ENCODE peak calls at places on chromosome 1, in four cellular contexts. I is testis, N is fibroblast of lung, L is MM.1S. X is an unnamed sample. For H3K27me3, the result is how much of the 10 kb centered on the place peaks cover.

GRCh38 chr1:67832737-67833594 is at the start of gene GNG12:
- DNase-seq in I (peak), N (peak), L (peak), X (peak)

GRCh38 chr1:151540021-151540981 is at the start of gene TUFT1:
- DNase-seq in I (peak), N (peak), L (peak), X (peak)

GRCh38 chr1:108913105-108913948 is 36.5 kb downstream of the GPSM2 start:
- DNase-seq in I (no peak), N (peak), L (no peak), X (no peak)

GRCh38 chr1:33005812-33006465 is 30.7 kb downstream of the AK2 start:
- DNase-seq in I (no peak), N (no peak), L (no peak), X (peak)

GRCh38 chr1:205214756-205215155 is 3.3 kb upstream of the DSTYK start:
- DNase-seq in I (no peak), N (no peak), L (no peak), X (no peak)

GRCh38 chr1:215201301-215201700 is 118.8 kb downstream of the KCNK2 start:
- DNase-seq in I (no peak), N (no peak), L (no peak), X (no peak)

GRCh38 chr1:17347769-17348592 is 24.0 kb upstream of the PADI6 start:
- DNase-seq in I (no peak), N (peak), L (no peak), X (no peak)

GRCh38 chr1:20343149-20343936 is 52.7 kb downstream of the VWA5B1 start:
- DNase-seq in I (peak), N (no peak), L (no peak), X (no peak)

GRCh38 chr1:37288900-37289299 is 185.5 kb upstream of the ZC3H12A start:
- DNase-seq in I (no peak), N (no peak), L (peak), X (no peak)

GRCh38 chr1:167922611-167923074 is 8.7 kb upstream of the ADCY10 start:
- DNase-seq in I (no peak), N (no peak), L (no peak), X (no peak)

GRCh38 chr1:1281533-1282321 is 1.5 kb downstream of the SCNN1D start:
- DNase-seq in I (peak), N (no peak), L (no peak), X (peak)

GRCh38 chr1:93348104-93348780 is 2.5 kb downstream of the DR1 start:
- DNase-seq in I (no peak), N (peak), L (no peak), X (no peak)

GRCh38 chr1:40978886-40979240 is 633 bp upstream of the CTPS1 start:
- DNase-seq in I (no peak), N (no peak), L (no peak), X (peak)

GRCh38 chr1:9004731-9005708 is 21.2 kb downstream of the SLC2A7 start:
- DNase-seq in I (peak), N (peak), L (peak), X (peak)

GRCh38 chr1:4660917-4661594 is 6.6 kb downstream of the AJAP1 start:
- DNase-seq in I (no peak), N (no peak), L (no peak), X (no peak)

GRCh38 chr1:1305300-1306069 is 2.2 kb downstream of the ACAP3 start:
- DNase-seq in I (peak), N (peak), L (no peak), X (peak)

GRCh38 chr1:162876751-162877150 is 15.8 kb upstream of the CCDC190 start:
- DNase-seq in I (no peak), N (no peak), L (no peak), X (no peak)

GRCh38 chr1:30384286-30385245 is 338.8 kb downstream of the MATN1 start:
- DNase-seq in I (no peak), N (no peak), L (no peak), X (no peak)

GRCh38 chr1:208154679-208155078 is 89.5 kb downstream of the PLXNA2 start:
- DNase-seq in I (peak), N (no peak), L (no peak), X (no peak)

GRCh38 chr1:105492941-105493340 is 1563.5 kb upstream of the PRMT6 start:
- DNase-seq in I (no peak), N (no peak), L (no peak), X (no peak)

GRCh38 chr1:171590022-171590421 is 32.0 kb upstream of the MYOCOS start:
- DNase-seq in I (no peak), N (peak), L (no peak), X (no peak)

GRCh38 chr1:87620807-87621206 is 292.1 kb downstream of the LMO4 start:
- DNase-seq in I (no peak), N (no peak), L (no peak), X (no peak)

GRCh38 chr1:175317309-175317708 is 124.7 kb upstream of the KIAA0040 start:
- DNase-seq in I (peak), N (peak), L (peak), X (no peak)

GRCh38 chr1:17189632-17190525 is 15.0 kb upstream of the PADI1 start:
- DNase-seq in I (no peak), N (peak), L (no peak), X (no peak)

GRCh38 chr1:233166896-233167295 is 128.6 kb downstream of the PCNX2 start:
- DNase-seq in I (no peak), N (no peak), L (no peak), X (no peak)

GRCh38 chr1:231971397-231972233 is 345.0 kb downstream of the DISC1 start:
- DNase-seq in I (no peak), N (peak), L (no peak), X (peak)

GRCh38 chr1:201702936-201703335 is 126.0 kb upstream of the IPO9 start:
- DNase-seq in I (no peak), N (peak), L (no peak), X (no peak)

GRCh38 chr1:57131701-57132394 is 166.0 kb upstream of the C8B start:
- DNase-seq in I (no peak), N (peak), L (no peak), X (peak)

GRCh38 chr1:226135059-226135651 is 51.4 kb downstream of the ACBD3 start:
- DNase-seq in I (peak), N (no peak), L (no peak), X (peak)

GRCh38 chr1:13807213-13807612 is 107.2 kb downstream of the PRDM2 start:
- DNase-seq in I (peak), N (peak), L (no peak), X (peak)

GRCh38 chr1:161792740-161793139 is 26.6 kb downstream of the ATF6 start:
- DNase-seq in I (no peak), N (peak), L (peak), X (no peak)

GRCh38 chr1:10456079-10456478 is 6.2 kb downstream of the CORT start:
- DNase-seq in I (no peak), N (no peak), L (no peak), X (no peak)

GRCh38 chr1:210446479-210446878 is 117.8 kb downstream of the HHAT start:
- DNase-seq in I (no peak), N (no peak), L (no peak), X (peak)

GRCh38 chr1:230163205-230163604 is 96.2 kb downstream of the GALNT2 start:
- DNase-seq in I (peak), N (peak), L (no peak), X (no peak)

GRCh38 chr1:42005530-42005929 is 86.8 kb upstream of the HIVEP3 start:
- DNase-seq in I (no peak), N (no peak), L (no peak), X (no peak)

GRCh38 chr1:208581252-208581651 is 337.1 kb upstream of the PLXNA2 start:
- DNase-seq in I (no peak), N (no peak), L (no peak), X (no peak)

GRCh38 chr1:114757455-114758250 is at the start of gene CSDE1:
- DNase-seq in I (peak), N (peak), L (peak), X (peak)
- TF ChIP-seq CTCF in I (no peak), N (peak), L (peak), X (peak)

GRCh38 chr1:22812092-22812880 is 101.6 kb downstream of the EPHB2 start:
- DNase-seq in I (no peak), N (no peak), L (no peak), X (no peak)
- H3K27me3 ChIP-seq in I (under half), N (under half), L (half or more), X (under half)

DNA sequence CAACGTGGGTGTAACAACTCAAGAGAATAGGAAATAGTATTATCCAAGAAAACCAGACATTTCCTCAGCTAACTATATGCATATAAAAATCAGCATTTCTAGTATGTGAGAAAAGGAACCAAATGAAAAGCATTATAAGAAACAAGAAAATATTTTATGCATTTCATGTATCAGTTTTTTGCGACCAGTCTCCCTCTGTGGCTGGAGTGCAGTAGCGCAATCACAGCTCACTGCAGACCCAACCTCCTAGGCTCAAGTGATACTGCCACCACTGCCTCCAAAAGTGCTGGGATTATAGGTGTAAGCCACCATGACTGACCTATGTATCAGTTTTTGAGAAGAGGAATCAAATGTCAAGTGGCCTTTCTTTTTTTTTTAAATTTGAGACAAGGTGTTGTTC is 31.0 kb downstream of the SLC16A1 start:
- DNase-seq in I (no peak), N (no peak), L (no peak), X (no peak)
- TF ChIP-seq CTCF in I (no peak), N (peak), L (no peak), X (no peak)

GRCh38 chr1:38815903-38816627 is 43.5 kb downstream of the RRAGC start:
- DNase-seq in I (peak), N (no peak), L (peak), X (no peak)

GRCh38 chr1:38812981-38813380 is 46.6 kb downstream of the RRAGC start:
- DNase-seq in I (no peak), N (no peak), L (no peak), X (no peak)

GRCh38 chr1:38814444-38814983 is 45.1 kb downstream of the RRAGC start:
- DNase-seq in I (no peak), N (no peak), L (no peak), X (no peak)

GRCh38 chr1:38817267-38817957 is 42.2 kb downstream of the RRAGC start:
- DNase-seq in I (no peak), N (no peak), L (no peak), X (no peak)

DNA sequence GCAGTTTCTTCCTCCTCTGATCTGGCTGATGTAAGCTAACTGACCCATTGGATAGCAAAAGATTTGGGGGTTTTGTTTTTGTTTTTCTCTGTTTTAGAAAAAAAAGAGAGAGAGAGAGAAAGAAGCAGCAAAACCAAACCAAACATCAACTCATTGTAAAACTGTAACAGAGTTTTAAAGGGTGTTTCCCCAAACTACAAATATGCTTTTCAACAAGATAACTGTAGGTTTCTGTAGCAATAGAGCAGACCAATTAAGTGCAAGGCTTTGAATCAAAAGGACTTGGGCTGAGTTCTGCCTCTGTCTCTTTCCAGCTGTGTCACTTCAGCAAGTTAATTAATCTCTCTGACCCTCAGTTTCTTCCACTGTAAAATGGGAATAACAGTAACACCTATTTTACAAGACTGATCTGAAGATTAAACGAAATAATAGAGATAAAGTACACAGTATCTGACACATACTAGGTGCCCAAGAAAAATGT is 44.5 kb downstream of the RRAGC start:
- DNase-seq in I (no peak), N (no peak), L (peak), X (no peak)
- H3K27me3 ChIP-seq in I (under half), N (under half), L (under half), X (half or more)

GRCh38 chr1:25874209-25874608 is 1.3 kb downstream of the PAQR7 start:
- DNase-seq in I (no peak), N (no peak), L (no peak), X (no peak)

GRCh38 chr1:25875856-25876692 is 566 bp upstream of the PAQR7 start:
- DNase-seq in I (peak), N (no peak), L (no peak), X (peak)

GRCh38 chr1:25874635-25875153 is 814 bp downstream of the PAQR7 start:
- DNase-seq in I (no peak), N (no peak), L (no peak), X (no peak)

GRCh38 chr1:25876693-25877077 is 1.2 kb upstream of the PAQR7 start:
- DNase-seq in I (no peak), N (no peak), L (no peak), X (no peak)

GRCh38 chr1:25875154-25875855 is at the start of gene PAQR7:
- DNase-seq in I (peak), N (peak), L (peak), X (peak)
- TF ChIP-seq CTCF in I (no peak), N (peak), L (no peak), X (no peak)

DNA sequence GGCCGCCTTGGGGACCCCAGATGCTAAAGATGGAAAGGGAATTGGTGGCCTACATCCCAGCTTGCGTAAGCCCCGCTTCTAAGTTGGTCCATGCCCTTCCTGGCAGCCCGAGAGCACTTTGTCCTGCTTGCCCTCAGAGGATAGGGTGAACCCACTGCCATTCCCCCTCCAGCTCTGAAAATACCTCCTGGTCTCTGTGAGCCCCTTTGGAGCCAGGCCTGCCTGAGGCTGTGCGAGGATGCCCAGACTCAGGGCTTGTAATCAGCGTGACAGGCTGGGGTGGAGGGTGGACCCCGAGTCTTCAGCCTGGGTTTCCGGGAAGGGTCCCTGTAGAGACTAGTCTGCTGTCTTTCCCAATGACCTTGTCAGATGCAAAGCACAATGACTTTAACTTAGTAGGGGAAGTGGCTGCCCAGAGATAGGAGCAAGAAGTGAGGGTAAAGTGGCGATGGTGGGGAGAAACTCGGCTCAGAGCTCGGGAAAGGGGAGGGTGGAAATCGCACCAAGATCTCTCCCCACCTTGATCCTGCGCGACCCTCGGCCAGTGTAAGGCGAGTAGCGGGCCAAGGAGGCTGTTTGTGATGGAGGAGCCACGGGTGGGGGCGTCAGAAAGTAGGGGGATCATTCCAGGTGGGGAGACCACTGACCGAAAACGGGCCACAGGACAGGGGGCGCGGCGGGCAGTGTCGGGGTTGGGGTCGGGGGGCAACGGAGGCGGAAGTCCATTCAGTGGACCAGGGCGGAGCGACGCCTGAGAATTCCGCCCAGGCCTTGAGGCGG is 2.7 kb upstream of the HES3 start:
- DNase-seq in I (no peak), N (no peak), L (no peak), X (no peak)
- H3K27me3 ChIP-seq in I (under half), N (under half), L (half or more), X (half or more)

GRCh38 chr1:178774263-178774662 is 49.2 kb downstream of the RALGPS2 start:
- DNase-seq in I (no peak), N (peak), L (peak), X (no peak)
- TF ChIP-seq CTCF in I (peak), N (no peak), L (peak), X (peak)

DNA sequence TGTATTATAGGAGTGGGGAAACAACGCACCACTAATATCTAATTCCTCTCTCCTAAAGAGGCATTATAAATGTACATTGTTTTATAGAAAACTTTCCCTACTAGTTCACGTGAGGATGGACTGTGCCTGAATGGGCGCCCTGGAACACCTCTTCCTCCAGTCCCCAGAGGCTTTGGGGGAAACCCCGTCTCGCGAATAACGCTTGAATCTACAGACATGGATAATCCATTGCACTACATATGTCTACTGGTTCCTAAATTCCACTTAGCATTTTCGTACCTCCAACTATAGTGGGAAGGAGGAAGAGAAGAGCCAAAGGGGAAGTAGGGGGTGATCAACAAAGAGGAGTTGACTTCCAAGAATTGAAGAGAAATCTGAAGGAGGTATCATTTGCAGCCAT is 11.2 kb downstream of the BARHL2 start:
- DNase-seq in I (no peak), N (no peak), L (no peak), X (no peak)
- H3K27me3 ChIP-seq in I (under half), N (under half), L (under half), X (half or more)

X was measured in adrenal gland.